ENCODE peak calls at places on chromosomes 1 and 21, in eight cellular contexts. One of them, this sample, is unnamed.

GRCh38 chr1:86450847-86451246 is 17.9 kb upstream of the CLCA1 start:
- DNase-seq in choroid plexus epithelial cell: no peak
- DNase-seq in adrenal gland: no peak
- DNase-seq in uterus: no peak
- DNase-seq in tibial nerve: no peak
- DNase-seq in brain microvascular endothelial cell: no peak
- DNase-seq in endothelial cell: no peak
- DNase-seq in kidney epithelial cell: no peak
- DNase-seq in this sample: no peak

GRCh38 chr1:89912073-89912472 is 82.8 kb upstream of the ZNF326 start:
- DNase-seq in brain microvascular endothelial cell: no peak
- DNase-seq in adrenal gland: no peak
- DNase-seq in tibial nerve: no peak
- DNase-seq in choroid plexus epithelial cell: no peak
- DNase-seq in uterus: no peak
- DNase-seq in endothelial cell: no peak
- DNase-seq in kidney epithelial cell: no peak
- DNase-seq in this sample: no peak

GRCh38 chr1:118992868-118993711 is 4.9 kb upstream of the TBX15 start:
- DNase-seq in uterus: no peak
- DNase-seq in adrenal gland: no peak
- DNase-seq in tibial nerve: no peak
- DNase-seq in endothelial cell: peak
- DNase-seq in kidney epithelial cell: no peak
- DNase-seq in choroid plexus epithelial cell: no peak
- DNase-seq in brain microvascular endothelial cell: no peak
- DNase-seq in this sample: no peak

GRCh38 chr21:31136891-31137290 is 98.6 kb upstream of the KRTAP19-8 start:
- DNase-seq in tibial nerve: no peak
- DNase-seq in kidney epithelial cell: no peak
- DNase-seq in uterus: no peak
- DNase-seq in adrenal gland: peak
- DNase-seq in endothelial cell: no peak
- DNase-seq in brain microvascular endothelial cell: peak
- DNase-seq in choroid plexus epithelial cell: peak
- DNase-seq in this sample: no peak

GRCh38 chr1:54742262-54742661 is 22.1 kb downstream of the PARS2 start:
- DNase-seq in uterus: no peak
- DNase-seq in choroid plexus epithelial cell: peak
- DNase-seq in endothelial cell: no peak
- DNase-seq in kidney epithelial cell: no peak
- DNase-seq in adrenal gland: no peak
- DNase-seq in tibial nerve: no peak
- DNase-seq in brain microvascular endothelial cell: peak
- DNase-seq in this sample: no peak

GRCh38 chr1:67958472-67958871 is 92.0 kb downstream of the DIRAS3 start:
- DNase-seq in kidney epithelial cell: no peak
- DNase-seq in choroid plexus epithelial cell: no peak
- DNase-seq in uterus: no peak
- DNase-seq in endothelial cell: no peak
- DNase-seq in tibial nerve: no peak
- DNase-seq in brain microvascular endothelial cell: no peak
- DNase-seq in adrenal gland: no peak
- DNase-seq in this sample: no peak

GRCh38 chr21:40531016-40531415 is 315.9 kb downstream of the DSCAM start:
- DNase-seq in endothelial cell: no peak
- DNase-seq in adrenal gland: no peak
- DNase-seq in uterus: no peak
- DNase-seq in choroid plexus epithelial cell: no peak
- DNase-seq in brain microvascular endothelial cell: no peak
- DNase-seq in kidney epithelial cell: no peak
- DNase-seq in tibial nerve: no peak
- DNase-seq in this sample: no peak

GRCh38 chr1:209030454-209031167 is 552.9 kb upstream of the CAMK1G start:
- DNase-seq in brain microvascular endothelial cell: no peak
- DNase-seq in adrenal gland: no peak
- DNase-seq in tibial nerve: no peak
- DNase-seq in kidney epithelial cell: no peak
- DNase-seq in endothelial cell: no peak
- DNase-seq in uterus: no peak
- DNase-seq in choroid plexus epithelial cell: no peak
- DNase-seq in this sample: no peak

DNA sequence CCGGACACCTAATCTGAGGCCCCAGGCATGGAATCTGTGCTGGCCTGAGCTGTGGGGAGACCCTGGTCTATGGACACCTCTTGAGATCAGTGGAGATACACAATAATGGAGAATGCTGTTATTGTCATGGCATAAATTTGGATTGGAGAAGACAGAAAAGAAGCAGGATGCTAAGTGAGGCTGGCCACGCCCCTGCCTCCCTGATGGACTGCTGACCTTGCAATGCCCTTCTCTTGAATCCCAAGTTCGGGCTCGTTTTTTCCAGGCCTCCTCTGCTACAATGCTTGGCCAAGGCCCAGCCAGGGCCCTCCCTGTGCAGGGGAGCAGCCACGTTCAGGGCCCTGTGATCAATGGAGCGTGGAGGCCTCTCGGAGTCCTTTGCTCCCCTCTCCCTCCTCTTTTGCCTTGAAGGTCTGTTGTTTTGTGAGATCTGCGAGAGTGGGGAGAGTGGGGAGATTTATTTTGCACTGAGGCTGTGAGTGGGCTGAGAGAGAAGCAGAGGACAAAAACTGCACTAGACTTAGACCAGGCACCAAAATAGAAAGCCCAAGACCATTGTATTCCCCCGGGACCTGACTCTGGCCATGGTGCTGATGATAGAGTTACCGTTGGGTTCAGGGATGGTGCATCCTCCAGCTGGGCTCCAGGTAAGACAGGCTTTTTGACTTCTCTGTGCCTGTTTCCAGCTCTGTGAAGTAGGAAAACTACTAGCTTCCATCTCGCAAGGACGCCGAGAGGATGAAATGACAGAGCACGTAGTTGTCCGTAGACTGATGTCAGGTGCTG is 268.5 kb downstream of the KAZN start:
- DNase-seq in choroid plexus epithelial cell: peak
- DNase-seq in kidney epithelial cell: no peak
- DNase-seq in uterus: no peak
- DNase-seq in brain microvascular endothelial cell: no peak
- DNase-seq in adrenal gland: no peak
- DNase-seq in tibial nerve: no peak
- DNase-seq in endothelial cell: no peak
- DNase-seq in this sample: no peak
- TF ChIP-seq CTCF in choroid plexus epithelial cell: no peak
- TF ChIP-seq CTCF in kidney epithelial cell: no peak
- TF ChIP-seq CTCF in uterus: no peak
- TF ChIP-seq CTCF in brain microvascular endothelial cell: no peak
- TF ChIP-seq CTCF in adrenal gland: no peak
- TF ChIP-seq CTCF in tibial nerve: no peak
- TF ChIP-seq CTCF in endothelial cell: no peak
- TF ChIP-seq CTCF in this sample: no peak

DNA sequence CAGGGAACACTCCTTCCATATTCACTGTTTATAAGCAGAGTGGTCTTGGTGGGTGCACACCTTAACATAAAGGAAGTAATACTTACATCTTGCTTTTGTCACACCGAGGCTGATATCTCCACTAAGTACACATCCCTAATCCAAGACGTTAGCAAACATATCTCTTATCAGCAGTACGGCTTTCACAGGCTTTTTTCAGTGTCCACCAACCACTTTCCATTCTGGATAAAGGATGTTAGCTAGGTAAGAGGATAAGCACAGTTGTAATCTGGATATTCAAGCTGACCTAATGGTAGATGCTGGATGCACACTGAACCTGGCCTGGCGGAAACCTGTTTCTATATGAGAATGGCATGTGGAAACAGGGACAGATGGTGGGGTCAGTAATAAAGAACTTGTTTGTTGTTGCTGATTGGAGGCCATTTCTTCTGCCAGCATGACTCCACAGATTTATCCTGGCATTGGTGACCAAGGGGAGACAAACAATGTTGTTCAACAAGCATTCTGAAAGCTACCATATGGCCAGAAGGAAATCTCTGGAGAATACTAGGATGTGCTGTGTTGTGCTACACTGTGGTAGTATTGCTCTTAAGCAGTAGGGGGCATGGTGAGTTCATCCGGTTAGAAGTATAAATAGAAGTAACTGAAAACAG is 416.4 kb downstream of the PTBP2 start:
- DNase-seq in tibial nerve: peak
- DNase-seq in choroid plexus epithelial cell: peak
- DNase-seq in endothelial cell: peak
- DNase-seq in adrenal gland: peak
- DNase-seq in uterus: no peak
- DNase-seq in brain microvascular endothelial cell: peak
- DNase-seq in kidney epithelial cell: no peak
- DNase-seq in this sample: no peak
- TF ChIP-seq CTCF in tibial nerve: peak
- TF ChIP-seq CTCF in choroid plexus epithelial cell: peak
- TF ChIP-seq CTCF in endothelial cell: peak
- TF ChIP-seq CTCF in adrenal gland: peak
- TF ChIP-seq CTCF in uterus: peak
- TF ChIP-seq CTCF in brain microvascular endothelial cell: peak
- TF ChIP-seq CTCF in kidney epithelial cell: peak
- TF ChIP-seq CTCF in this sample: peak

GRCh38 chr1:8343044-8343443 is 25.1 kb downstream of the SLC45A1 start:
- DNase-seq in kidney epithelial cell: no peak
- DNase-seq in brain microvascular endothelial cell: no peak
- DNase-seq in tibial nerve: no peak
- DNase-seq in endothelial cell: no peak
- DNase-seq in uterus: no peak
- DNase-seq in adrenal gland: no peak
- DNase-seq in choroid plexus epithelial cell: no peak
- DNase-seq in this sample: no peak

GRCh38 chr1:8344893-8345507 is 27.1 kb downstream of the SLC45A1 start:
- DNase-seq in adrenal gland: no peak
- DNase-seq in endothelial cell: no peak
- DNase-seq in uterus: peak
- DNase-seq in choroid plexus epithelial cell: no peak
- DNase-seq in brain microvascular endothelial cell: no peak
- DNase-seq in tibial nerve: no peak
- DNase-seq in kidney epithelial cell: no peak
- DNase-seq in this sample: no peak

GRCh38 chr1:8343464-8344001 is 25.6 kb downstream of the SLC45A1 start:
- DNase-seq in endothelial cell: no peak
- DNase-seq in uterus: peak
- DNase-seq in brain microvascular endothelial cell: peak
- DNase-seq in tibial nerve: peak
- DNase-seq in adrenal gland: peak
- DNase-seq in choroid plexus epithelial cell: peak
- DNase-seq in kidney epithelial cell: peak
- DNase-seq in this sample: no peak

GRCh38 chr1:8340456-8340855 is 22.5 kb downstream of the SLC45A1 start:
- DNase-seq in kidney epithelial cell: no peak
- DNase-seq in adrenal gland: no peak
- DNase-seq in uterus: no peak
- DNase-seq in brain microvascular endothelial cell: no peak
- DNase-seq in tibial nerve: no peak
- DNase-seq in endothelial cell: no peak
- DNase-seq in choroid plexus epithelial cell: no peak
- DNase-seq in this sample: no peak

DNA sequence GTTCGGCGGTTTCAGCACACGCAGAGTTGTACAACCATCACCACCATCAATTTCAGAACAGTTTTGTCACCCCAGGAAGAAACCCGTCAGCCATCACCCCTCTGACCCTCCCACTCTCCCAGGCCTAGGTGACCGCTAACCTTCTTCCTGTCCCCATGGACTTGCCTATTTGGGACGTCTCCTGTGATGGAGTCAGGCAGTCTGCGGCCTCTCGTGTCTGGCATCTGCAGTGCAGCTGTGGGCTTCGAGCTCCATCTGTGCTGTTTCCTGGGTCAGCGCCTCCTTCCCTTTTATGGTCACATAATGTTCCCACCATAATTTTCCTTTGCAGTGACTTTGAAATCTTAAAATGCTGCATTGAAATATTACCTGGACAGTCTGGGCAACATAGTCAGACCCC is 24.4 kb downstream of the SLC45A1 start:
- DNase-seq in kidney epithelial cell: no peak
- DNase-seq in brain microvascular endothelial cell: peak
- DNase-seq in tibial nerve: no peak
- DNase-seq in adrenal gland: no peak
- DNase-seq in uterus: peak
- DNase-seq in endothelial cell: no peak
- DNase-seq in choroid plexus epithelial cell: peak
- DNase-seq in this sample: no peak
- TF ChIP-seq CTCF in kidney epithelial cell: no peak
- TF ChIP-seq CTCF in brain microvascular endothelial cell: peak
- TF ChIP-seq CTCF in tibial nerve: no peak
- TF ChIP-seq CTCF in adrenal gland: no peak
- TF ChIP-seq CTCF in uterus: peak
- TF ChIP-seq CTCF in endothelial cell: no peak
- TF ChIP-seq CTCF in choroid plexus epithelial cell: peak
- TF ChIP-seq CTCF in this sample: no peak

DNA sequence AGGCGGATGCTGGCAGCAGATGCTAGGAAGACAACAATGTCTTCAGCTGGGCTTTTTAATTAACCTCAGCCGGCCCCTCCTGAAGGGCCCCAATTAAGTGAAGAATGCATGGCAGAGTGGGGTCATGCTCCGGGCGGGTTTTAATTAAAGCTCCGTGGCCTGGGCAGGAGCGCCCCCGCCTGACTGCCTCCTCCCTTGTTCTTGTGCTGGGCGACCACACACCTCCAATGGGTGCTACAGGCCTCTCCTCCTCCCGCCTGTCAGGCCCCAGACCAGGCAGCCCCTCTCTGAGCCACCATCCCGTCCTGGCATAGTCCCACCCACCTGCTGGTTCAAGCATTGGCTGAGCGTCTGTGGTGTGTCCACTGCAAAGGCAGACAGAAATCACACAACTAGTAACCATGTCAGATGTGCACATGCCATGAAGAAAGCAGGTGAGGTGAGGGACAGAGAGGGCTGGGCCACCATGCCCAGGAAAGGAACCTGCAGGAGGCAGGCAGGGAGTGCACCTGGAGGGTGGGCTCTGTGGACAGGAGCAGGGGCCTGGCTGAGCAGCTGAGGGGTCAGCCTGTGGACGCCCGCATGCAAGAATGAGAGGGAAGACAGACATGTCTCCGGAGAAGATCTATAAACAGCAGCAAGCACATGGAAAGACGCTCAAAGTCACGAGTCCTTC is 8.5 kb upstream of the ARF1 start:
- DNase-seq in uterus: peak
- DNase-seq in adrenal gland: peak
- DNase-seq in brain microvascular endothelial cell: no peak
- DNase-seq in kidney epithelial cell: no peak
- DNase-seq in tibial nerve: no peak
- DNase-seq in endothelial cell: no peak
- DNase-seq in choroid plexus epithelial cell: no peak
- DNase-seq in this sample: peak
- TF ChIP-seq CTCF in uterus: no peak
- TF ChIP-seq CTCF in adrenal gland: no peak
- TF ChIP-seq CTCF in brain microvascular endothelial cell: peak
- TF ChIP-seq CTCF in kidney epithelial cell: peak
- TF ChIP-seq CTCF in tibial nerve: no peak
- TF ChIP-seq CTCF in endothelial cell: no peak
- TF ChIP-seq CTCF in choroid plexus epithelial cell: peak
- TF ChIP-seq CTCF in this sample: no peak

This sample was measured in CD14-positive monocyte.